ENCODE peak calls at places on chromosomes 2 and 18, in eight cellular contexts. A, C, B, Q, J, E, D and F are unnamed samples.
A peak's percentile ranks its signal among the peaks of the same experiment; 100 is the strongest.

GRCh38 chr2:218448934-218449333 is 30.0 kb downstream of the VIL1 start:
- DNase-seq in A (no peak), C (no peak), B (no peak), Q (peak; percentile 36), J (peak; percentile 36), E (no peak), D (no peak), F (no peak)

GRCh38 chr2:77479395-77479794 is 42.8 kb downstream of the LRRTM4 start:
- DNase-seq in A (no peak), C (no peak), B (no peak), Q (no peak), J (no peak), E (no peak), D (no peak), F (no peak)

GRCh38 chr2:54691439-54692135 is 31.9 kb upstream of the EML6 start:
- DNase-seq in A (no peak), C (no peak), B (no peak), Q (no peak), J (peak; percentile 67), E (no peak), D (no peak), F (no peak)

GRCh38 chr2:215658635-215659305 is 222.9 kb upstream of the FN1 start:
- DNase-seq in A (no peak), C (no peak), B (no peak), Q (no peak), J (no peak), E (no peak), D (no peak), F (no peak)

GRCh38 chr2:18455256-18455862 is 105.1 kb downstream of the RDH14 start:
- DNase-seq in A (no peak), C (no peak), B (peak; percentile 91), Q (peak; percentile 18), J (no peak), E (peak; percentile 82), D (no peak), F (no peak)

GRCh38 chr2:231640646-231641111 is 48.0 kb downstream of the TEX44 start:
- DNase-seq in A (no peak), C (no peak), B (no peak), Q (no peak), J (no peak), E (no peak), D (peak; percentile 64), F (no peak)

GRCh38 chr2:39737661-39738060 is 41.4 kb downstream of the THUMPD2 start:
- DNase-seq in A (no peak), C (no peak), B (peak; percentile 81), Q (peak; percentile 71), J (no peak), E (peak; percentile 95), D (no peak), F (no peak)

GRCh38 chr18:32358075-32358474 is 112.6 kb downstream of the GAREM1 start:
- DNase-seq in A (no peak), C (no peak), B (no peak), Q (no peak), J (no peak), E (no peak), D (no peak), F (no peak)

GRCh38 chr2:180761224-180761623 is 219.2 kb upstream of the UBE2E3 start:
- DNase-seq in A (no peak), C (no peak), B (peak; percentile 72), Q (peak; percentile 20), J (no peak), E (peak; percentile 81), D (no peak), F (no peak)

GRCh38 chr2:11833601-11834000 is 87.2 kb downstream of the LPIN1 start:
- DNase-seq in A (no peak), C (no peak), B (peak; percentile 28), Q (no peak), J (no peak), E (peak; percentile 93), D (no peak), F (no peak)

GRCh38 chr2:109382946-109383345 is 230.8 kb downstream of the SEPTIN10 start:
- DNase-seq in A (no peak), C (no peak), B (peak; percentile 52), Q (peak; percentile 63), J (peak; percentile 43), E (peak; percentile 58), D (peak; percentile 28), F (no peak)